ENCODE peak calls at places on chromosomes 6 and 20, in four cellular contexts. One of them, this sample, is unnamed.

GRCh38 chr6:17059022-17059421 is 42.8 kb upstream of the STMND1 start:
- DNase-seq in caudate nucleus: no peak
- DNase-seq in epithelial cell of proximal tubule: no peak
- DNase-seq in endothelial cell: no peak
- DNase-seq in this sample: no peak

GRCh38 chr20:10863337-10864060 is 189.7 kb upstream of the JAG1 start:
- DNase-seq in caudate nucleus: no peak
- DNase-seq in endothelial cell: no peak
- DNase-seq in epithelial cell of proximal tubule: peak
- DNase-seq in this sample: peak

GRCh38 chr6:27592481-27593199 is 119.7 kb upstream of the ZNF184 start:
- DNase-seq in endothelial cell: peak
- DNase-seq in caudate nucleus: no peak
- DNase-seq in epithelial cell of proximal tubule: no peak
- DNase-seq in this sample: no peak

GRCh38 chr20:41232971-41233926 is 84.3 kb downstream of the ZHX3 start:
- DNase-seq in caudate nucleus: no peak
- DNase-seq in endothelial cell: no peak
- DNase-seq in epithelial cell of proximal tubule: no peak
- DNase-seq in this sample: peak

GRCh38 chr6:196543-196942 is 95.7 kb upstream of the DUSP22 start:
- DNase-seq in epithelial cell of proximal tubule: no peak
- DNase-seq in endothelial cell: no peak
- DNase-seq in caudate nucleus: no peak
- DNase-seq in this sample: no peak

GRCh38 chr6:165972139-165972802 is 195.4 kb downstream of the TBXT start:
- DNase-seq in endothelial cell: no peak
- DNase-seq in caudate nucleus: no peak
- DNase-seq in epithelial cell of proximal tubule: no peak
- DNase-seq in this sample: no peak

GRCh38 chr6:117265425-117266266 is at the start of gene VGLL2:
- DNase-seq in endothelial cell: peak
- DNase-seq in epithelial cell of proximal tubule: no peak
- DNase-seq in caudate nucleus: no peak
- DNase-seq in this sample: no peak

GRCh38 chr6:144646066-144646800 is 361.1 kb downstream of the UTRN start:
- DNase-seq in epithelial cell of proximal tubule: no peak
- DNase-seq in endothelial cell: no peak
- DNase-seq in caudate nucleus: no peak
- DNase-seq in this sample: no peak

GRCh38 chr6:83417880-83418663 is 12.8 kb downstream of the ME1 start:
- DNase-seq in caudate nucleus: no peak
- DNase-seq in endothelial cell: no peak
- DNase-seq in epithelial cell of proximal tubule: no peak
- DNase-seq in this sample: peak

GRCh38 chr20:60477958-60478357 is 519.7 kb downstream of the CDH26 start:
- DNase-seq in epithelial cell of proximal tubule: no peak
- DNase-seq in caudate nucleus: no peak
- DNase-seq in endothelial cell: no peak
- DNase-seq in this sample: no peak